ENCODE peak calls at places on chromosomes 7 and 10, in five cellular contexts. V is NAMALWA, Z is DMS 273 treated with DMSO at 0.1 percent for 48 hours, K is NCI-H1092, D is cardiac fibroblast. T is an unnamed sample.

GRCh38 chr7:154965014-154965413 is 37.9 kb downstream of the PAXIP1 start:
- DNase-seq in D (no peak), K (no peak), Z (no peak), V (no peak), T (no peak)

GRCh38 chr7:87480386-87480785 is 4.9 kb upstream of the ABCB4 start:
- DNase-seq in Z (no peak), K (no peak), V (no peak), D (no peak), T (no peak)

GRCh38 chr10:132803595-132804210 is 17.8 kb upstream of the NKX6-2 start:
- DNase-seq in D (no peak), V (no peak), K (no peak), Z (no peak), T (no peak)

GRCh38 chr10:49158399-49158798 is 24.6 kb upstream of the FAM170B start:
- DNase-seq in D (no peak), K (no peak), Z (no peak), V (no peak), T (peak)

GRCh38 chr10:7544203-7544602 is 122.6 kb downstream of the ITIH5 start:
- DNase-seq in Z (no peak), V (no peak), D (peak), K (no peak), T (no peak)

GRCh38 chr10:77812741-77813140 is 113.8 kb downstream of the DLG5 start:
- DNase-seq in D (no peak), V (no peak), K (no peak), Z (no peak), T (no peak)

GRCh38 chr10:132036153-132036886 is 29.4 kb upstream of the JAKMIP3 start:
- DNase-seq in D (peak), V (no peak), Z (no peak), K (no peak), T (no peak)

GRCh38 chr10:129849853-129850252 is 114.2 kb downstream of the EBF3 start:
- DNase-seq in K (no peak), D (no peak), Z (no peak), V (no peak), T (no peak)

GRCh38 chr10:803041-803741 is 113.7 kb upstream of the DIP2C start:
- DNase-seq in V (no peak), Z (no peak), D (no peak), K (no peak), T (no peak)

GRCh38 chr10:114718386-114718785 is 60.3 kb upstream of the ABLIM1 start:
- DNase-seq in Z (no peak), V (no peak), D (no peak), K (no peak), T (no peak)